ENCODE peak calls at places on chromosomes 16 and 17, in ten cellular contexts. One of them, this sample, is unnamed.

GRCh38 chr17:79915850-79916430 is 76.7 kb upstream of the CBX4 start:
- DNase-seq in lower leg skin: no peak
- DNase-seq in mammary epithelial cell: peak; percentile 37
- DNase-seq in natural killer cell: no peak
- DNase-seq in activated B cell treated with CpG ODN at 0.5 μM for 24 hours: no peak
- DNase-seq in body of pancreas: peak; percentile 52
- DNase-seq in AML-193: peak; percentile 32
- DNase-seq in Peyer's patch: peak; percentile 93
- DNase-seq in mesenchymal stem cell: peak; percentile 34
- DNase-seq in nucleus accumbens: no peak
- DNase-seq in this sample: peak; percentile 16

GRCh38 chr17:43917348-43918025 is 10.2 kb upstream of the MPP2 start:
- DNase-seq in Peyer's patch: peak; percentile 70
- DNase-seq in body of pancreas: no peak
- DNase-seq in nucleus accumbens: no peak
- DNase-seq in AML-193: peak; percentile 63
- DNase-seq in activated B cell treated with CpG ODN at 0.5 μM for 24 hours: peak; percentile 49
- DNase-seq in mesenchymal stem cell: peak; percentile 26
- DNase-seq in lower leg skin: no peak
- DNase-seq in mammary epithelial cell: no peak
- DNase-seq in natural killer cell: no peak
- DNase-seq in this sample: peak; percentile 39

GRCh38 chr17:81898029-81898866 is 3.8 kb upstream of the NPB start:
- DNase-seq in natural killer cell: no peak
- DNase-seq in mesenchymal stem cell: peak; percentile 90
- DNase-seq in body of pancreas: no peak
- DNase-seq in activated B cell treated with CpG ODN at 0.5 μM for 24 hours: no peak
- DNase-seq in nucleus accumbens: no peak
- DNase-seq in mammary epithelial cell: no peak
- DNase-seq in lower leg skin: no peak
- DNase-seq in AML-193: no peak
- DNase-seq in Peyer's patch: no peak
- DNase-seq in this sample: peak; percentile 49

GRCh38 chr17:78343099-78343432 is 16.8 kb downstream of the SOCS3 start:
- DNase-seq in AML-193: peak; percentile 33
- DNase-seq in mesenchymal stem cell: peak; percentile 93
- DNase-seq in Peyer's patch: peak; percentile 73
- DNase-seq in activated B cell treated with CpG ODN at 0.5 μM for 24 hours: peak; percentile 37
- DNase-seq in nucleus accumbens: no peak
- DNase-seq in mammary epithelial cell: peak; percentile 74
- DNase-seq in body of pancreas: no peak
- DNase-seq in lower leg skin: peak; percentile 64
- DNase-seq in natural killer cell: no peak
- DNase-seq in this sample: no peak

GRCh38 chr16:52611817-52612673 is 65.1 kb upstream of the TOX3 start:
- DNase-seq in lower leg skin: no peak
- DNase-seq in nucleus accumbens: no peak
- DNase-seq in mesenchymal stem cell: no peak
- DNase-seq in Peyer's patch: peak; percentile 71
- DNase-seq in AML-193: no peak
- DNase-seq in body of pancreas: peak; percentile 55
- DNase-seq in activated B cell treated with CpG ODN at 0.5 μM for 24 hours: no peak
- DNase-seq in mammary epithelial cell: no peak
- DNase-seq in natural killer cell: no peak
- DNase-seq in this sample: no peak

GRCh38 chr17:58100506-58100905 is 17.3 kb downstream of the DYNLL2 start:
- DNase-seq in nucleus accumbens: no peak
- DNase-seq in body of pancreas: no peak
- DNase-seq in mammary epithelial cell: no peak
- DNase-seq in activated B cell treated with CpG ODN at 0.5 μM for 24 hours: no peak
- DNase-seq in AML-193: no peak
- DNase-seq in mesenchymal stem cell: no peak
- DNase-seq in natural killer cell: no peak
- DNase-seq in Peyer's patch: no peak
- DNase-seq in lower leg skin: no peak
- DNase-seq in this sample: no peak

GRCh38 chr17:68391561-68392268 is 65.6 kb downstream of the WIPI1 start:
- DNase-seq in natural killer cell: no peak
- DNase-seq in body of pancreas: peak; percentile 26
- DNase-seq in mammary epithelial cell: no peak
- DNase-seq in lower leg skin: no peak
- DNase-seq in AML-193: no peak
- DNase-seq in activated B cell treated with CpG ODN at 0.5 μM for 24 hours: no peak
- DNase-seq in Peyer's patch: no peak
- DNase-seq in nucleus accumbens: no peak
- DNase-seq in mesenchymal stem cell: no peak
- DNase-seq in this sample: no peak

GRCh38 chr17:52965856-52966255 is 807.3 kb upstream of the CA10 start:
- DNase-seq in AML-193: no peak
- DNase-seq in Peyer's patch: no peak
- DNase-seq in mammary epithelial cell: no peak
- DNase-seq in natural killer cell: no peak
- DNase-seq in mesenchymal stem cell: no peak
- DNase-seq in lower leg skin: no peak
- DNase-seq in activated B cell treated with CpG ODN at 0.5 μM for 24 hours: no peak
- DNase-seq in body of pancreas: no peak
- DNase-seq in nucleus accumbens: no peak
- DNase-seq in this sample: no peak

GRCh38 chr17:52106070-52106469 is 52.4 kb downstream of the CA10 start:
- DNase-seq in lower leg skin: no peak
- DNase-seq in activated B cell treated with CpG ODN at 0.5 μM for 24 hours: no peak
- DNase-seq in body of pancreas: no peak
- DNase-seq in Peyer's patch: no peak
- DNase-seq in natural killer cell: no peak
- DNase-seq in mammary epithelial cell: no peak
- DNase-seq in AML-193: no peak
- DNase-seq in nucleus accumbens: no peak
- DNase-seq in mesenchymal stem cell: no peak
- DNase-seq in this sample: no peak

GRCh38 chr17:57415737-57416354 is 159.5 kb downstream of the MSI2 start:
- DNase-seq in activated B cell treated with CpG ODN at 0.5 μM for 24 hours: no peak
- DNase-seq in nucleus accumbens: no peak
- DNase-seq in lower leg skin: no peak
- DNase-seq in Peyer's patch: no peak
- DNase-seq in mesenchymal stem cell: no peak
- DNase-seq in mammary epithelial cell: no peak
- DNase-seq in AML-193: no peak
- DNase-seq in natural killer cell: no peak
- DNase-seq in body of pancreas: no peak
- DNase-seq in this sample: peak; percentile 36

GRCh38 chr17:14882131-14882530 is 383.0 kb downstream of the PMP22 start:
- DNase-seq in body of pancreas: no peak
- DNase-seq in mesenchymal stem cell: peak; percentile 37
- DNase-seq in natural killer cell: no peak
- DNase-seq in Peyer's patch: no peak
- DNase-seq in activated B cell treated with CpG ODN at 0.5 μM for 24 hours: no peak
- DNase-seq in AML-193: no peak
- DNase-seq in nucleus accumbens: no peak
- DNase-seq in mammary epithelial cell: no peak
- DNase-seq in lower leg skin: no peak
- DNase-seq in this sample: no peak

GRCh38 chr17:66431910-66432309 is 129.5 kb downstream of the PRKCA start:
- DNase-seq in body of pancreas: no peak
- DNase-seq in lower leg skin: no peak
- DNase-seq in natural killer cell: no peak
- DNase-seq in activated B cell treated with CpG ODN at 0.5 μM for 24 hours: no peak
- DNase-seq in nucleus accumbens: no peak
- DNase-seq in AML-193: no peak
- DNase-seq in mammary epithelial cell: peak; percentile 75
- DNase-seq in mesenchymal stem cell: peak; percentile 69
- DNase-seq in Peyer's patch: peak; percentile 32
- DNase-seq in this sample: no peak

GRCh38 chr16:23514381-23515152 is 4.3 kb upstream of the GGA2 start:
- DNase-seq in activated B cell treated with CpG ODN at 0.5 μM for 24 hours: no peak
- DNase-seq in mesenchymal stem cell: no peak
- DNase-seq in natural killer cell: no peak
- DNase-seq in Peyer's patch: no peak
- DNase-seq in nucleus accumbens: no peak
- DNase-seq in lower leg skin: no peak
- DNase-seq in mammary epithelial cell: no peak
- DNase-seq in AML-193: no peak
- DNase-seq in body of pancreas: no peak
- DNase-seq in this sample: no peak

GRCh38 chr17:17119533-17119932 is 77.3 kb downstream of the MPRIP start:
- DNase-seq in mesenchymal stem cell: peak; percentile 33
- DNase-seq in lower leg skin: no peak
- DNase-seq in Peyer's patch: peak; percentile 83
- DNase-seq in AML-193: no peak
- DNase-seq in body of pancreas: no peak
- DNase-seq in activated B cell treated with CpG ODN at 0.5 μM for 24 hours: no peak
- DNase-seq in mammary epithelial cell: peak; percentile 64
- DNase-seq in natural killer cell: peak; percentile 43
- DNase-seq in nucleus accumbens: no peak
- DNase-seq in this sample: no peak